ENCODE peak calls at places on chromosomes 13 and 19, in seven cellular contexts. One of them, this sample, is unnamed.

GRCh38 chr13:97574926-97575325 is 141.0 kb downstream of the RAP2A start:
- DNase-seq in mucosa of descending colon: no peak
- DNase-seq in activated CD8-positive, alpha-beta memory T cell treated with anti-CD3 and anti-CD28 coated beads for 24 hours: no peak
- DNase-seq in stimulated activated CD4-positive, alpha-beta T cell treated with anti-CD3 and anti-CD28 coated beads, Interleukin-2, amount 100 ng/mL, for 48 hours: no peak
- DNase-seq in EL: peak
- DNase-seq in esophagus squamous epithelium: no peak
- DNase-seq in activated naive CD4-positive, alpha-beta T cell: no peak
- DNase-seq in this sample: no peak

GRCh38 chr19:2976609-2977000 is 759 bp upstream of the TLE6 start:
- DNase-seq in esophagus squamous epithelium: no peak
- DNase-seq in EL: no peak
- DNase-seq in mucosa of descending colon: no peak
- DNase-seq in activated CD8-positive, alpha-beta memory T cell treated with anti-CD3 and anti-CD28 coated beads for 24 hours: peak
- DNase-seq in activated naive CD4-positive, alpha-beta T cell: no peak
- DNase-seq in stimulated activated CD4-positive, alpha-beta T cell treated with anti-CD3 and anti-CD28 coated beads, Interleukin-2, amount 100 ng/mL, for 48 hours: no peak
- DNase-seq in this sample: no peak

GRCh38 chr13:34942732-34943674 is 933 bp downstream of the NBEA start:
- DNase-seq in activated CD8-positive, alpha-beta memory T cell treated with anti-CD3 and anti-CD28 coated beads for 24 hours: peak
- DNase-seq in activated naive CD4-positive, alpha-beta T cell: no peak
- DNase-seq in esophagus squamous epithelium: no peak
- DNase-seq in EL: peak
- DNase-seq in mucosa of descending colon: peak
- DNase-seq in stimulated activated CD4-positive, alpha-beta T cell treated with anti-CD3 and anti-CD28 coated beads, Interleukin-2, amount 100 ng/mL, for 48 hours: no peak
- DNase-seq in this sample: no peak

GRCh38 chr19:40907968-40908735 is 26.1 kb upstream of the CYP2A7 start:
- DNase-seq in activated naive CD4-positive, alpha-beta T cell: no peak
- DNase-seq in stimulated activated CD4-positive, alpha-beta T cell treated with anti-CD3 and anti-CD28 coated beads, Interleukin-2, amount 100 ng/mL, for 48 hours: no peak
- DNase-seq in activated CD8-positive, alpha-beta memory T cell treated with anti-CD3 and anti-CD28 coated beads for 24 hours: peak
- DNase-seq in esophagus squamous epithelium: no peak
- DNase-seq in EL: no peak
- DNase-seq in mucosa of descending colon: peak
- DNase-seq in this sample: no peak

GRCh38 chr13:29849071-29849541 is 1.3 kb downstream of the UBL3 start:
- DNase-seq in esophagus squamous epithelium: no peak
- DNase-seq in activated CD8-positive, alpha-beta memory T cell treated with anti-CD3 and anti-CD28 coated beads for 24 hours: no peak
- DNase-seq in activated naive CD4-positive, alpha-beta T cell: no peak
- DNase-seq in EL: peak
- DNase-seq in mucosa of descending colon: no peak
- DNase-seq in stimulated activated CD4-positive, alpha-beta T cell treated with anti-CD3 and anti-CD28 coated beads, Interleukin-2, amount 100 ng/mL, for 48 hours: peak
- DNase-seq in this sample: no peak

GRCh38 chr19:50912727-50913716 is 1.8 kb upstream of the KLK4 start:
- DNase-seq in EL: no peak
- DNase-seq in mucosa of descending colon: no peak
- DNase-seq in esophagus squamous epithelium: no peak
- DNase-seq in activated CD8-positive, alpha-beta memory T cell treated with anti-CD3 and anti-CD28 coated beads for 24 hours: no peak
- DNase-seq in stimulated activated CD4-positive, alpha-beta T cell treated with anti-CD3 and anti-CD28 coated beads, Interleukin-2, amount 100 ng/mL, for 48 hours: peak
- DNase-seq in activated naive CD4-positive, alpha-beta T cell: no peak
- DNase-seq in this sample: no peak

GRCh38 chr13:98509271-98510155 is 67.4 kb downstream of the STK24 start:
- DNase-seq in EL: peak
- DNase-seq in stimulated activated CD4-positive, alpha-beta T cell treated with anti-CD3 and anti-CD28 coated beads, Interleukin-2, amount 100 ng/mL, for 48 hours: peak
- DNase-seq in esophagus squamous epithelium: peak
- DNase-seq in mucosa of descending colon: peak
- DNase-seq in activated CD8-positive, alpha-beta memory T cell treated with anti-CD3 and anti-CD28 coated beads for 24 hours: peak
- DNase-seq in activated naive CD4-positive, alpha-beta T cell: no peak
- DNase-seq in this sample: no peak

GRCh38 chr13:49711218-49711863 is 20.1 kb upstream of the EBPL start:
- DNase-seq in EL: peak
- DNase-seq in mucosa of descending colon: no peak
- DNase-seq in stimulated activated CD4-positive, alpha-beta T cell treated with anti-CD3 and anti-CD28 coated beads, Interleukin-2, amount 100 ng/mL, for 48 hours: no peak
- DNase-seq in activated CD8-positive, alpha-beta memory T cell treated with anti-CD3 and anti-CD28 coated beads for 24 hours: no peak
- DNase-seq in esophagus squamous epithelium: no peak
- DNase-seq in activated naive CD4-positive, alpha-beta T cell: no peak
- DNase-seq in this sample: no peak

GRCh38 chr13:31670831-31671617 is 68.3 kb upstream of the RXFP2 start:
- DNase-seq in mucosa of descending colon: no peak
- DNase-seq in activated naive CD4-positive, alpha-beta T cell: no peak
- DNase-seq in activated CD8-positive, alpha-beta memory T cell treated with anti-CD3 and anti-CD28 coated beads for 24 hours: no peak
- DNase-seq in stimulated activated CD4-positive, alpha-beta T cell treated with anti-CD3 and anti-CD28 coated beads, Interleukin-2, amount 100 ng/mL, for 48 hours: no peak
- DNase-seq in EL: peak
- DNase-seq in esophagus squamous epithelium: no peak
- DNase-seq in this sample: no peak

GRCh38 chr19:33241091-33241529 is 15.5 kb upstream of the SLC7A10 start:
- DNase-seq in stimulated activated CD4-positive, alpha-beta T cell treated with anti-CD3 and anti-CD28 coated beads, Interleukin-2, amount 100 ng/mL, for 48 hours: no peak
- DNase-seq in mucosa of descending colon: peak
- DNase-seq in activated naive CD4-positive, alpha-beta T cell: no peak
- DNase-seq in activated CD8-positive, alpha-beta memory T cell treated with anti-CD3 and anti-CD28 coated beads for 24 hours: no peak
- DNase-seq in EL: no peak
- DNase-seq in esophagus squamous epithelium: no peak
- DNase-seq in this sample: peak

GRCh38 chr19:28217064-28217463 is 995.9 kb downstream of the UQCRFS1 start:
- DNase-seq in esophagus squamous epithelium: no peak
- DNase-seq in EL: no peak
- DNase-seq in stimulated activated CD4-positive, alpha-beta T cell treated with anti-CD3 and anti-CD28 coated beads, Interleukin-2, amount 100 ng/mL, for 48 hours: no peak
- DNase-seq in mucosa of descending colon: no peak
- DNase-seq in activated CD8-positive, alpha-beta memory T cell treated with anti-CD3 and anti-CD28 coated beads for 24 hours: no peak
- DNase-seq in activated naive CD4-positive, alpha-beta T cell: no peak
- DNase-seq in this sample: no peak

GRCh38 chr19:31459430-31459829 is 110.2 kb upstream of the TSHZ3 start:
- DNase-seq in stimulated activated CD4-positive, alpha-beta T cell treated with anti-CD3 and anti-CD28 coated beads, Interleukin-2, amount 100 ng/mL, for 48 hours: no peak
- DNase-seq in esophagus squamous epithelium: no peak
- DNase-seq in EL: no peak
- DNase-seq in activated CD8-positive, alpha-beta memory T cell treated with anti-CD3 and anti-CD28 coated beads for 24 hours: no peak
- DNase-seq in mucosa of descending colon: no peak
- DNase-seq in activated naive CD4-positive, alpha-beta T cell: no peak
- DNase-seq in this sample: no peak

GRCh38 chr19:17078038-17078919 is 2.7 kb downstream of the MYO9B start:
- DNase-seq in activated naive CD4-positive, alpha-beta T cell: no peak
- DNase-seq in EL: no peak
- DNase-seq in mucosa of descending colon: no peak
- DNase-seq in esophagus squamous epithelium: no peak
- DNase-seq in activated CD8-positive, alpha-beta memory T cell treated with anti-CD3 and anti-CD28 coated beads for 24 hours: no peak
- DNase-seq in stimulated activated CD4-positive, alpha-beta T cell treated with anti-CD3 and anti-CD28 coated beads, Interleukin-2, amount 100 ng/mL, for 48 hours: no peak
- DNase-seq in this sample: peak

GRCh38 chr19:3360494-3361383 is 5.6 kb upstream of the NFIC start:
- DNase-seq in activated CD8-positive, alpha-beta memory T cell treated with anti-CD3 and anti-CD28 coated beads for 24 hours: peak
- DNase-seq in esophagus squamous epithelium: no peak
- DNase-seq in stimulated activated CD4-positive, alpha-beta T cell treated with anti-CD3 and anti-CD28 coated beads, Interleukin-2, amount 100 ng/mL, for 48 hours: peak
- DNase-seq in mucosa of descending colon: peak
- DNase-seq in EL: peak
- DNase-seq in activated naive CD4-positive, alpha-beta T cell: peak
- DNase-seq in this sample: peak

GRCh38 chr13:113147206-113147605 is 11.2 kb upstream of the PROZ start:
- DNase-seq in stimulated activated CD4-positive, alpha-beta T cell treated with anti-CD3 and anti-CD28 coated beads, Interleukin-2, amount 100 ng/mL, for 48 hours: no peak
- DNase-seq in esophagus squamous epithelium: no peak
- DNase-seq in activated CD8-positive, alpha-beta memory T cell treated with anti-CD3 and anti-CD28 coated beads for 24 hours: peak
- DNase-seq in EL: no peak
- DNase-seq in activated naive CD4-positive, alpha-beta T cell: no peak
- DNase-seq in mucosa of descending colon: no peak
- DNase-seq in this sample: peak

GRCh38 chr13:44365008-44365407 is 8.6 kb upstream of the SERP2 start:
- DNase-seq in activated naive CD4-positive, alpha-beta T cell: no peak
- DNase-seq in stimulated activated CD4-positive, alpha-beta T cell treated with anti-CD3 and anti-CD28 coated beads, Interleukin-2, amount 100 ng/mL, for 48 hours: no peak
- DNase-seq in activated CD8-positive, alpha-beta memory T cell treated with anti-CD3 and anti-CD28 coated beads for 24 hours: no peak
- DNase-seq in EL: peak
- DNase-seq in esophagus squamous epithelium: no peak
- DNase-seq in mucosa of descending colon: no peak
- DNase-seq in this sample: no peak

GRCh38 chr19:39240421-39240820 is 4.4 kb downstream of the IFNL3 start:
- DNase-seq in activated naive CD4-positive, alpha-beta T cell: no peak
- DNase-seq in stimulated activated CD4-positive, alpha-beta T cell treated with anti-CD3 and anti-CD28 coated beads, Interleukin-2, amount 100 ng/mL, for 48 hours: no peak
- DNase-seq in esophagus squamous epithelium: no peak
- DNase-seq in EL: no peak
- DNase-seq in mucosa of descending colon: no peak
- DNase-seq in activated CD8-positive, alpha-beta memory T cell treated with anti-CD3 and anti-CD28 coated beads for 24 hours: no peak
- DNase-seq in this sample: no peak

This sample was measured in left lobe of liver.